ENCODE peak calls at places on chromosomes 2 and 18, in seven cellular contexts. Z is chondrocyte, P is HFF-Myc, K is transverse colon, L is epithelial cell of esophagus, W is astrocyte of the spinal cord, R is WTC11. M is an unnamed sample.
A peak's percentile ranks its signal among the peaks of the same experiment; 100 is the strongest.

GRCh38 chr2:121239471-121239870 is 45.5 kb downstream of the TFCP2L1 start:
- DNase-seq in R (no peak), W (no peak), P (no peak), K (no peak), Z (no peak), L (no peak), M (no peak)

GRCh38 chr18:63409301-63409700 is 13.0 kb downstream of the VPS4B start:
- DNase-seq in P (peak; percentile 50), K (no peak), R (no peak), L (peak; percentile 34), W (peak; percentile 38), Z (no peak), M (no peak)

GRCh38 chr2:104597942-104598341 is 256.0 kb upstream of the POU3F3 start:
- DNase-seq in P (no peak), L (no peak), K (no peak), R (no peak), W (no peak), Z (no peak), M (no peak)

GRCh38 chr2:75539955-75540716 is 20.6 kb downstream of the EVA1A start:
- DNase-seq in P (no peak), R (no peak), Z (no peak), W (no peak), K (no peak), L (no peak), M (no peak)

GRCh38 chr2:98634406-98635092 is 26.2 kb downstream of the UNC50 start:
- DNase-seq in K (no peak), L (peak; percentile 14), Z (no peak), W (no peak), P (no peak), R (peak; percentile 72), M (peak; percentile 8)

GRCh38 chr2:210688071-210688470 is 131.7 kb downstream of the CPS1 start:
- DNase-seq in P (no peak), W (no peak), L (no peak), R (no peak), Z (no peak), K (no peak), M (no peak)

GRCh38 chr2:187593697-187594096 is 39.5 kb upstream of the TFPI start:
- DNase-seq in Z (no peak), K (no peak), W (peak; percentile 43), R (no peak), P (no peak), L (peak; percentile 15), M (no peak)

GRCh38 chr18:6113650-6114049 is 218.3 kb upstream of the TMEM200C start:
- DNase-seq in L (no peak), P (no peak), R (no peak), Z (no peak), W (no peak), K (no peak), M (no peak)

GRCh38 chr2:122634261-122634660 is 878.8 kb downstream of the TSN start:
- DNase-seq in L (peak; percentile 90), Z (no peak), P (peak; percentile 10), K (no peak), R (no peak), W (peak; percentile 84), M (no peak)

GRCh38 chr2:157699009-157699408 is 70.3 kb upstream of the ACVR1C start:
- DNase-seq in L (no peak), K (no peak), P (no peak), R (no peak), W (no peak), Z (no peak), M (no peak)

GRCh38 chr2:190871539-190871938 is 9.1 kb upstream of the GLS start:
- DNase-seq in R (no peak), W (peak; percentile 79), P (no peak), K (no peak), Z (no peak), L (no peak), M (no peak)

GRCh38 chr2:8525582-8526402 is 156.1 kb upstream of the ID2 start:
- DNase-seq in L (no peak), Z (no peak), P (no peak), W (peak; percentile 31), R (peak; percentile 50), K (peak; percentile 90), M (peak; percentile 93)

GRCh38 chr2:100271210-100271609 is 51.1 kb downstream of the LONRF2 start:
- DNase-seq in W (no peak), Z (no peak), K (no peak), L (no peak), R (no peak), P (no peak), M (no peak)

GRCh38 chr2:205748660-205749059 is 66.4 kb downstream of the NRP2 start:
- DNase-seq in Z (no peak), W (no peak), R (no peak), P (no peak), L (peak; percentile 96), K (no peak), M (peak; percentile 66)

GRCh38 chr2:172198908-172199307 is 96.2 kb upstream of the DLX2 start:
- DNase-seq in W (no peak), R (no peak), K (no peak), Z (no peak), L (peak; percentile 33), P (no peak), M (no peak)

GRCh38 chr2:235618039-235618438 is 124.2 kb downstream of the AGAP1 start:
- DNase-seq in L (no peak), R (no peak), W (peak; percentile 71), P (no peak), Z (no peak), K (no peak), M (no peak)

GRCh38 chr2:219631925-219632757 is 4.7 kb downstream of the SLC4A3 start:
- DNase-seq in L (no peak), P (no peak), Z (no peak), W (no peak), R (peak; percentile 8), K (no peak), M (no peak)

GRCh38 chr2:167816897-167817296 is 430.5 kb downstream of the STK39 start:
- DNase-seq in P (no peak), R (no peak), W (no peak), L (no peak), K (no peak), Z (no peak), M (no peak)

GRCh38 chr2:187169108-187169713 is 278.8 kb downstream of the CALCRL start:
- DNase-seq in K (no peak), Z (no peak), R (no peak), P (no peak), W (peak; percentile 16), L (no peak), M (no peak)

GRCh38 chr2:105521176-105521575 is 122.3 kb upstream of the FHL2 start:
- DNase-seq in Z (no peak), R (no peak), K (no peak), W (peak; percentile 44), L (peak; percentile 40), P (no peak), M (no peak)

GRCh38 chr2:42369551-42370229 is 8.7 kb upstream of the COX7A2L start:
- DNase-seq in R (no peak), L (no peak), P (no peak), W (no peak), Z (no peak), K (no peak), M (no peak)

GRCh38 chr2:197867630-197868029 is 63.2 kb downstream of the PLCL1 start:
- DNase-seq in R (no peak), Z (no peak), L (no peak), P (no peak), W (no peak), K (no peak), M (no peak)

GRCh38 chr18:136433-136832 is 21.9 kb upstream of the USP14 start:
- DNase-seq in P (no peak), L (no peak), R (no peak), Z (no peak), W (no peak), K (peak; percentile 10), M (no peak)

GRCh38 chr18:10536270-10536669 is 10.4 kb downstream of the NAPG start:
- DNase-seq in L (peak; percentile 58), Z (no peak), P (no peak), R (no peak), W (peak; percentile 21), K (no peak), M (no peak)

GRCh38 chr2:53964987-53965687 is 5.7 kb downstream of the PSME4 start:
- DNase-seq in Z (no peak), P (no peak), W (no peak), K (no peak), L (no peak), R (no peak), M (no peak)

GRCh38 chr18:62182220-62182619 is 4.6 kb downstream of the PIGN start:
- DNase-seq in R (no peak), K (no peak), P (no peak), Z (no peak), L (no peak), W (no peak), M (no peak)
- TF ChIP-seq CTCF in R (no peak), K (no peak), P (no peak), Z (no peak), L (no peak), W (no peak), M (no peak)

GRCh38 chr2:46305767-46306166 is 8.6 kb downstream of the EPAS1 start:
- DNase-seq in P (no peak), R (no peak), Z (no peak), L (no peak), W (no peak), K (no peak), M (no peak)

GRCh38 chr2:46304635-46305034 is 7.4 kb downstream of the EPAS1 start:
- DNase-seq in P (no peak), Z (no peak), L (no peak), K (no peak), R (no peak), W (no peak), M (no peak)

GRCh38 chr2:46306320-46306719 is 9.1 kb downstream of the EPAS1 start:
- DNase-seq in L (peak; percentile 95), K (no peak), R (no peak), Z (no peak), P (no peak), W (no peak), M (peak; percentile 30)

GRCh38 chr2:46303822-46304221 is 6.6 kb downstream of the EPAS1 start:
- DNase-seq in W (no peak), Z (no peak), R (no peak), P (no peak), K (no peak), L (no peak), M (no peak)

DNA sequence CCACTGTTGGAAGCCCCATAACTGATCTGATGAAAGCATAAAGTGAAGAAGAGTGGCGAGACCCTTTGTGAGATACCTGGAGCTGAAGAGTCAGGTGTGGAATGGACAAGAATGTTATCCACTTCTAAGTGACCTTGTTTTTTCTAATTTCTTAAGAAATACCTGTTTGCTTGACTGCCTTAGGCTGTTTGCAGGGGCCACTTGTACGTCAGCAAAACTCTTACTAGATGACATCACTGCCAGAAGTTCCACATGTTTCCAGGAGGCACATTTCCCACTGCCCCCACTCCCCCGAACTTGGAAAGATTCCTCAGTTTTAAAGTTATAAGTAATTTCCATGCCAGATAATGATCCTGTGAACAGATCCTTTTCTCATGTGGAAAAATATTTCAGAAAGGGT is 8.0 kb downstream of the EPAS1 start:
- DNase-seq in R (no peak), P (no peak), W (no peak), Z (no peak), L (no peak), K (no peak), M (no peak)
- TF ChIP-seq CTCF in R (no peak), P (no peak), W (no peak), Z (no peak), L (no peak), K (no peak), M (no peak)

GRCh38 chr2:119010336-119010735 is 68.3 kb downstream of the MARCO start:
- DNase-seq in L (no peak), R (no peak), P (no peak), Z (no peak), W (no peak), K (no peak), M (no peak)
- TF ChIP-seq CTCF in L (no peak), R (no peak), P (no peak), Z (no peak), W (no peak), K (no peak), M (no peak)

GRCh38 chr2:118089015-118089800 is 937 bp downstream of the INSIG2 start:
- DNase-seq in Z (no peak), W (peak; percentile 51), K (peak; percentile 31), L (peak; percentile 55), P (no peak), R (no peak), M (peak; percentile 27)
- TF ChIP-seq CTCF in Z (peak; percentile 52), W (no peak), K (peak; percentile 18), L (peak; percentile 38), P (peak; percentile 3), R (no peak), M (no peak)

M was measured in Calu3.